ENCODE peak calls at places on chromosomes 2 and 18, in four cellular contexts. One of them, this sample, is unnamed.

GRCh38 chr2:150552421-150552820 is 65.0 kb upstream of the RND3 start:
- DNase-seq in WTC11: no peak
- DNase-seq in K562: no peak
- DNase-seq in GM12878: no peak
- DNase-seq in this sample: no peak

GRCh38 chr18:70931942-70932814 is 643.3 kb downstream of the SOCS6 start:
- DNase-seq in WTC11: no peak
- DNase-seq in GM12878: no peak
- DNase-seq in K562: peak
- DNase-seq in this sample: peak

GRCh38 chr2:70132244-70133126 is 45.2 kb downstream of the PCBP1 start:
- DNase-seq in GM12878: no peak
- DNase-seq in WTC11: no peak
- DNase-seq in K562: peak
- DNase-seq in this sample: peak

GRCh38 chr2:203988540-203989264 is 52.1 kb downstream of the ICOS start:
- DNase-seq in K562: no peak
- DNase-seq in WTC11: no peak
- DNase-seq in GM12878: no peak
- DNase-seq in this sample: no peak

GRCh38 chr2:75199428-75200011 is at the start of gene TACR1:
- DNase-seq in K562: peak
- DNase-seq in WTC11: peak
- DNase-seq in GM12878: peak
- DNase-seq in this sample: peak

GRCh38 chr2:215749092-215749957 is 264.0 kb downstream of the MREG start:
- DNase-seq in WTC11: no peak
- DNase-seq in K562: no peak
- DNase-seq in GM12878: no peak
- DNase-seq in this sample: peak

GRCh38 chr18:57670046-57670445 is 48.4 kb upstream of the NARS1 start:
- DNase-seq in K562: no peak
- DNase-seq in WTC11: no peak
- DNase-seq in GM12878: no peak
- DNase-seq in this sample: no peak

GRCh38 chr18:12076424-12077140 is 17.1 kb upstream of the ANKRD62 start:
- DNase-seq in WTC11: peak
- DNase-seq in K562: peak
- DNase-seq in GM12878: no peak
- DNase-seq in this sample: no peak

GRCh38 chr2:209322041-209322440 is 101.8 kb upstream of the MAP2 start:
- DNase-seq in WTC11: no peak
- DNase-seq in K562: no peak
- DNase-seq in GM12878: no peak
- DNase-seq in this sample: no peak

GRCh38 chr18:10015288-10015701 is 101.5 kb downstream of the VAPA start:
- DNase-seq in WTC11: no peak
- DNase-seq in GM12878: no peak
- DNase-seq in K562: peak
- DNase-seq in this sample: no peak

GRCh38 chr18:77899972-77900754 is 650.5 kb downstream of the GALR1 start:
- DNase-seq in K562: peak
- DNase-seq in WTC11: peak
- DNase-seq in GM12878: no peak
- DNase-seq in this sample: no peak

GRCh38 chr2:12605936-12606335 is 110.8 kb upstream of the TRIB2 start:
- DNase-seq in K562: no peak
- DNase-seq in WTC11: no peak
- DNase-seq in GM12878: no peak
- DNase-seq in this sample: no peak

GRCh38 chr2:241638063-241638660 is 669 bp downstream of the ATG4B start:
- DNase-seq in GM12878: no peak
- DNase-seq in K562: no peak
- DNase-seq in WTC11: no peak
- DNase-seq in this sample: no peak

GRCh38 chr2:95669441-95669994 is 77.7 kb downstream of the TRIM43 start:
- DNase-seq in K562: no peak
- DNase-seq in WTC11: no peak
- DNase-seq in GM12878: no peak
- DNase-seq in this sample: no peak

GRCh38 chr2:69674301-69674640 is 30.7 kb upstream of the AAK1 start:
- DNase-seq in WTC11: no peak
- DNase-seq in GM12878: no peak
- DNase-seq in K562: no peak
- DNase-seq in this sample: no peak

GRCh38 chr2:37630778-37631177 is 40.7 kb downstream of the CDC42EP3 start:
- DNase-seq in WTC11: no peak
- DNase-seq in K562: no peak
- DNase-seq in GM12878: no peak
- DNase-seq in this sample: no peak

GRCh38 chr2:58122040-58122439 is 75.4 kb downstream of the VRK2 start:
- DNase-seq in WTC11: no peak
- DNase-seq in GM12878: no peak
- DNase-seq in K562: peak
- DNase-seq in this sample: no peak

GRCh38 chr2:160555420-160555819 is 61.8 kb upstream of the RBMS1 start:
- DNase-seq in GM12878: no peak
- DNase-seq in WTC11: no peak
- DNase-seq in K562: no peak
- DNase-seq in this sample: no peak

GRCh38 chr2:173239644-173240043 is 115.0 kb upstream of the CDCA7 start:
- DNase-seq in GM12878: peak
- DNase-seq in K562: no peak
- DNase-seq in WTC11: no peak
- DNase-seq in this sample: no peak

GRCh38 chr2:142815375-142815774 is 62.1 kb upstream of the KYNU start:
- DNase-seq in K562: no peak
- DNase-seq in GM12878: no peak
- DNase-seq in WTC11: no peak
- DNase-seq in this sample: no peak

GRCh38 chr18:26511339-26512071 is 36.8 kb downstream of the KCTD1 start:
- DNase-seq in WTC11: no peak
- DNase-seq in GM12878: no peak
- DNase-seq in K562: no peak
- DNase-seq in this sample: no peak

GRCh38 chr18:60984496-60984895 is 348.7 kb upstream of the CDH20 start:
- DNase-seq in WTC11: no peak
- DNase-seq in K562: no peak
- DNase-seq in GM12878: no peak
- DNase-seq in this sample: no peak

GRCh38 chr2:64844087-64844486 is 145.1 kb upstream of the SLC1A4 start:
- DNase-seq in WTC11: no peak
- DNase-seq in K562: no peak
- DNase-seq in GM12878: no peak
- DNase-seq in this sample: no peak

GRCh38 chr18:57841568-57841967 is 38.5 kb upstream of the ATP8B1 start:
- DNase-seq in GM12878: peak
- DNase-seq in K562: no peak
- DNase-seq in WTC11: no peak
- DNase-seq in this sample: no peak

GRCh38 chr18:56815926-56816325 is 164.8 kb downstream of the WDR7 start:
- DNase-seq in GM12878: no peak
- DNase-seq in K562: no peak
- DNase-seq in WTC11: no peak
- DNase-seq in this sample: peak

GRCh38 chr2:130373808-130374365 is 18.0 kb downstream of the PTPN18 start:
- DNase-seq in K562: no peak
- DNase-seq in GM12878: no peak
- DNase-seq in WTC11: no peak
- DNase-seq in this sample: no peak

GRCh38 chr2:239819974-239820555 is 205.1 kb downstream of the NDUFA10 start:
- DNase-seq in K562: no peak
- DNase-seq in WTC11: no peak
- DNase-seq in GM12878: no peak
- DNase-seq in this sample: no peak

GRCh38 chr2:239821694-239822075 is 203.5 kb downstream of the NDUFA10 start:
- DNase-seq in WTC11: no peak
- DNase-seq in GM12878: no peak
- DNase-seq in K562: no peak
- DNase-seq in this sample: no peak

GRCh38 chr2:239820836-239821693 is 204.1 kb downstream of the NDUFA10 start:
- DNase-seq in K562: no peak
- DNase-seq in WTC11: no peak
- DNase-seq in GM12878: no peak
- DNase-seq in this sample: no peak

GRCh38 chr2:239824051-239824694 is 201.0 kb downstream of the NDUFA10 start:
- DNase-seq in GM12878: no peak
- DNase-seq in K562: peak
- DNase-seq in WTC11: peak
- DNase-seq in this sample: peak

DNA sequence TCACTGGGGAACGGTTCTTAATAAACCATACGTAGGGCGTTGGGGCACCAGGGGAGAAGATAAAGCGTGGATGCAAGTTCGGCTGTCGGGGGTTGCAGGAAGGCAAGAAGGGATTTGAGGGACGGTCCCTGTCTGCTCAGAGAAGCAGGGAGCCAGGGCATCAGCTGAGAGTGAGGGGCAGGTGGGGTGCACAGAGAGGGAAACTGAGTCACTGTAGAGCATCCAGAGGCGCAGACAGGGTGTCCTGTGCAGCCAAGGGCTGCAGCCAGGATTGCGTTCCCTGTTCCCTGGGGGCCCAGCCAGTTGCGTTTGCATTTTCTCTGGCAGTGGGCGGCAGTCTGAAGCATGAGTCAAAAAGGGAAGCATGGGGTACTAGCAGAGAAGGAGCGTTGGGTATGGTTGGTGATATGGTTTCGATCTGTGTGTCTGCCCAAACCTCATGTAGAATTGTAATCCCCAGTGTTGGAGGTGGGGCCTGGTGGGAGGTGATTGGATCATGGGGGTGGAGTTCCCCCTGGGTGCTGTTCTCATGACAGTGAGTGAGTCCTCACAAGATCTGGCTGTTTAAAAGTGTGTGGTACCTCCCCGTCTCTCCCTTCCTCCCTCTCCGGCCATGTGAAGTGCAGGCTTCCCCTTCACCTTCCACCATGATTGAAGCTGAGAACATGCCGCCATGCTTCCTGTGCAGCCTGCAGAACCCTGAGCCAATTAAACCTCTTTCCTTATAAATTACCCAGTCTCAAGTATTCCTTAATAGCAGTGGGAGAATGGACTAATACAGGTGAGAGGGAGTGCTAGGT is 202.8 kb downstream of the NDUFA10 start:
- DNase-seq in K562: no peak
- DNase-seq in WTC11: no peak
- DNase-seq in GM12878: peak
- DNase-seq in this sample: no peak
- TF ChIP-seq TCF7 in K562: no peak
- TF ChIP-seq TCF7 in WTC11: no peak
- TF ChIP-seq TCF7 in GM12878: no peak
- TF ChIP-seq TCF7 in this sample: no peak

DNA sequence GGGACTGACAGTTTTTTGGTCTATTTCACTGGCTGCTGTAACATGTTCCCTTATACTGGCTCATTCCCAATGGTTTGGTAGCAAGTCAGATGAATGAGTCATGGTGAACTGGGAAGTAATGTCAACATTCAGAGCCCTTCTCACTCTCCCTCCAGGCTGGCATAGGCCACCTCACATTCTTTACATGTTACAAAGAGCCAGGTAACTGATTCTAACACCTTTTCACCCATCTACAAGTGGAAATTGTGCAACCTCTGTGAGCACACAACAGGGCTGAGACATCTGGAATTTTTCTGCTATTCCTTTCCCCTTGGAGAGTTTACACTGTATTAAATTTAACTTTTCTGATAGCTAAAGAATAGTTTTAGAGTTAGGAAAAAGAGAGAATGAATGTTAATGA is 111.3 kb upstream of the TLK1 start:
- DNase-seq in K562: peak
- DNase-seq in GM12878: no peak
- DNase-seq in WTC11: no peak
- DNase-seq in this sample: peak
- TF ChIP-seq TCF7 in K562: no peak
- TF ChIP-seq TCF7 in GM12878: no peak
- TF ChIP-seq TCF7 in WTC11: no peak
- TF ChIP-seq TCF7 in this sample: no peak

DNA sequence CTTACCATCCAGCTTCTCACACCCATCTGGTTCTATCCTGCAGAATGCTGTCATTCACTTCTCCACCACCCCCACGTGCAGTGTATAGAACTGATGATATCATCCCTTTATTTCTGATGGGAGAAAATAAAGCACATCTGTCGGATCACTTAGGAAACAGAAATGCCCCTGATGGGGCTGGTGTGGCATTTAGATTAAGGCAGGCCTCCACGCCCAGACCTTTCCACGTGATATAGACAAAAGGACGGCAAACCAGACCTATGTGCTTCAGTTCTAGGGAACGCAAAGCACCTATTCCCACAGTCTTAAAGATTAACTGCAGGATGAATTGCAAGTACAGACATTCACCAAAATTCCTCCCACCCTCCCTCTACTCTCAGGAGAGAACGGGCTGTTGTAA is 27.6 kb upstream of the CABLES1 start:
- DNase-seq in K562: no peak
- DNase-seq in GM12878: no peak
- DNase-seq in WTC11: no peak
- DNase-seq in this sample: no peak
- TF ChIP-seq TCF7 in K562: no peak
- TF ChIP-seq TCF7 in GM12878: no peak
- TF ChIP-seq TCF7 in WTC11: no peak
- TF ChIP-seq TCF7 in this sample: no peak

GRCh38 chr2:101777337-101777736 is 79.8 kb downstream of the MAP4K4 start:
- DNase-seq in WTC11: no peak
- DNase-seq in GM12878: no peak
- DNase-seq in K562: no peak
- DNase-seq in this sample: no peak
- TF ChIP-seq TCF7 in WTC11: no peak
- TF ChIP-seq TCF7 in GM12878: no peak
- TF ChIP-seq TCF7 in K562: no peak
- TF ChIP-seq TCF7 in this sample: no peak

GRCh38 chr2:17309741-17310339 is 208.4 kb downstream of the RAD51AP2 start:
- DNase-seq in WTC11: peak
- DNase-seq in GM12878: no peak
- DNase-seq in K562: peak
- DNase-seq in this sample: peak
- TF ChIP-seq TCF7 in WTC11: no peak
- TF ChIP-seq TCF7 in GM12878: no peak
- TF ChIP-seq TCF7 in K562: no peak
- TF ChIP-seq TCF7 in this sample: no peak

DNA sequence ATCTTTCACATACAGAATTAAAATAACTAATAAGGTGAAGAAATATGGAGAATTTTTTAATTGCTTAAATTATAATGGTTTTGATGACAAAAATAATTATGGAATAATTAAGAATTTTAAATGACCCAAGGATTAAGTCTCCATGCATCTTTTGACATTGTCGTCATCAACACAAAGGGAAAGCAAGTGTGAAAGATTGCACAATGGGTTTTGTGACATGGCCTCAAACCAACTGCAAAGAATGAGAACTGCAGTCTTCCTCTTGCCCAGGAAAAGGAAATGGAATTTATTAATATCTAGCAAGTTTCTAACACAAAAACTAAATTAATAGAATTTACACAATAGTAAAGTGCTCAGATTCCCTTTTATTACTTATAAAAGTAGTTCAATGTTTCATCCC is 329.1 kb upstream of the PKDCC start:
- DNase-seq in K562: no peak
- DNase-seq in GM12878: no peak
- DNase-seq in WTC11: no peak
- DNase-seq in this sample: no peak
- TF ChIP-seq TCF7 in K562: no peak
- TF ChIP-seq TCF7 in GM12878: no peak
- TF ChIP-seq TCF7 in WTC11: no peak
- TF ChIP-seq TCF7 in this sample: no peak